ENCODE peak calls at places on chromosomes 11 and 22, in nine cellular contexts. S, T, A, J, M, U, W, P and X are unnamed samples.

GRCh38 chr11:60957188-60957587 is 5.2 kb upstream of the SLC15A3 start:
- DNase-seq in J (no peak), S (no peak), M (no peak), T (no peak), W (no peak), U (no peak), A (no peak), P (no peak), X (no peak)

GRCh38 chr11:69343401-69344321 is 49.7 kb downstream of the MYEOV start:
- DNase-seq in P (no peak), M (no peak), W (no peak), T (no peak), U (no peak), S (no peak), J (no peak), A (no peak), X (no peak)

GRCh38 chr11:33158596-33158995 is 2.7 kb downstream of the CSTF3 start:
- DNase-seq in J (no peak), W (no peak), T (no peak), A (no peak), M (no peak), U (no peak), S (no peak), P (no peak), X (no peak)

GRCh38 chr11:131674051-131674755 is 303.8 kb downstream of the NTM start:
- DNase-seq in W (no peak), U (peak; percentile 3), P (peak; percentile 46), A (peak; percentile 81), M (peak; percentile 43), J (peak; percentile 89), S (peak; percentile 79), T (peak; percentile 31), X (peak; percentile 73)

GRCh38 chr11:62217191-62217748 is 8.8 kb downstream of the SCGB2A1 start:
- DNase-seq in P (peak; percentile 14), T (no peak), J (no peak), W (no peak), S (peak; percentile 66), A (peak; percentile 10), M (no peak), U (no peak), X (no peak)

GRCh38 chr22:26199665-26200064 is 30.4 kb downstream of the SEZ6L start:
- DNase-seq in M (no peak), S (no peak), J (no peak), W (no peak), A (no peak), T (no peak), P (no peak), U (no peak), X (no peak)

GRCh38 chr11:11641581-11641980 is 19.8 kb upstream of the GALNT18 start:
- DNase-seq in T (no peak), U (no peak), S (no peak), J (no peak), W (no peak), P (no peak), A (no peak), M (no peak), X (no peak)

GRCh38 chr22:23069502-23070357 is 589 bp upstream of the GNAZ start:
- DNase-seq in P (peak; percentile 73), S (peak; percentile 82), T (peak; percentile 46), A (peak; percentile 93), U (peak; percentile 71), W (peak; percentile 94), J (peak; percentile 98), M (peak; percentile 96), X (peak; percentile 92)

GRCh38 chr22:20154602-20155183 is 3.8 kb upstream of the CCDC188 start:
- DNase-seq in S (no peak), U (no peak), J (no peak), P (no peak), W (no peak), T (peak; percentile 16), A (no peak), M (no peak), X (no peak)

GRCh38 chr11:100578966-100579365 is 108.1 kb upstream of the ARHGAP42 start:
- DNase-seq in T (no peak), P (no peak), W (no peak), U (no peak), A (no peak), M (no peak), S (peak; percentile 79), J (no peak), X (no peak)

GRCh38 chr11:83725161-83725560 is 439.0 kb upstream of the CCDC90B start:
- DNase-seq in J (no peak), W (no peak), S (no peak), P (no peak), A (peak; percentile 19), U (no peak), M (no peak), T (no peak), X (no peak)
- H3K4me3 ChIP-seq in J (no peak overlapping the region), W (no peak overlapping the region), S (no peak overlapping the region), P (no peak overlapping the region), A (no peak overlapping the region), U (no peak overlapping the region), M (peak overlapping the region; percentile 36), T (no peak overlapping the region), X (peak overlapping the region; percentile 44)

DNA sequence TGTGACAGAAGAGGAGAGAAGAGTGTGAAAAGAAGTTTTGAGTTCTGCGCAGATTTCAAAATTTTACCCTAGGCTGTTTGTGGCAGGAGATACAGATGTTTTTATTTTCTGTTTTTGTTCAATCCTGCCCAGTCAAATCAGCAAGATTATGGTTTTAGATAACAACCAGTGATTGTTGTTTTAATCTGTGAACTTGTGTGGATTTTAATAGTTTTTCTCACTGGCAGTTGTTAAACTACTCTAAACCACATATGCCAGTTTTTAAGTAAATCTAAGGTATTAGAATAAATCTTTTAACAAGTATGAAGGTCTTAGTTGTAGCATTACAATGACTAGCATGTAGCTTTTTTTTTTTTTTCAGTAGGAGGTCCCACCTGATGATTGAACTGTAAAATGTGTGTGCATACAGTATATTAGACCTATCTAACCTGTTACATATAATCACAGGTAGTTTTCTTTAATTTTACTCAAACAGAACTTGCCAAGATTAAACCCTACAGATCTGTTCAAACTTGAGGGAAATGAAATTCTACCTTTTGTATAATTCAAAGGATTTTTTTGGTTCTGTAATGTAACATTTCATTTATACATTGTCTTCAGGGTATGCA is 13.2 kb downstream of the ATXN10 start:
- DNase-seq in W (no peak), P (no peak), A (no peak), T (no peak), U (no peak), J (no peak), S (no peak), M (no peak), X (no peak)
- H3K27ac ChIP-seq in W (no peak overlapping the region), P (peak overlapping the region; percentile 12), A (no peak overlapping the region), T (peak overlapping the region; percentile 93), U (no peak overlapping the region), J (no peak overlapping the region), S (peak overlapping the region; percentile 27), M (no peak overlapping the region), X (no peak overlapping the region)

GRCh38 chr11:118148240-118148639 is 4.4 kb downstream of the SCN4B start:
- DNase-seq in U (no peak), A (no peak), J (no peak), M (no peak), P (no peak), S (no peak), T (no peak), W (no peak), X (no peak)
- TF ChIP-seq CTCF in U (no peak), A (no peak), J (no peak), M (no peak), P (no peak), S (no peak), T (no peak), W (no peak), X (no peak)

GRCh38 chr11:133966924-133967598 is 10.3 kb upstream of the IGSF9B start:
- DNase-seq in U (no peak), A (peak; percentile 30), P (no peak), S (no peak), W (peak; percentile 89), J (peak; percentile 84), M (peak; percentile 42), T (peak; percentile 28), X (no peak)
- H3K4me3 ChIP-seq in U (peak overlapping the region; percentile 17), A (no peak overlapping the region), P (no peak overlapping the region), S (no peak overlapping the region), W (peak overlapping the region; percentile 3), J (no peak overlapping the region), M (no peak overlapping the region), T (no peak overlapping the region), X (no peak overlapping the region)

GRCh38 chr11:118592616-118593367 is 14.6 kb upstream of the PHLDB1 start:
- DNase-seq in M (no peak), T (no peak), W (no peak), J (no peak), A (no peak), P (no peak), S (no peak), U (no peak), X (no peak)

GRCh38 chr11:118597556-118597955 is 9.9 kb upstream of the PHLDB1 start:
- DNase-seq in T (no peak), P (no peak), A (no peak), M (no peak), U (no peak), J (no peak), W (no peak), S (no peak), X (no peak)

GRCh38 chr11:118596226-118596625 is 11.2 kb upstream of the PHLDB1 start:
- DNase-seq in W (no peak), S (no peak), T (no peak), M (no peak), P (no peak), A (no peak), U (no peak), J (no peak), X (no peak)
- H3K27ac ChIP-seq in W (no peak overlapping the region), S (no peak overlapping the region), T (no peak overlapping the region), M (no peak overlapping the region), P (no peak overlapping the region), A (no peak overlapping the region), U (no peak overlapping the region), J (no peak overlapping the region), X (no peak overlapping the region)